ENCODE peak calls at places on chromosomes 3 and 15, in nine cellular contexts. K, A, R, E, P, Q, U, B and L are unnamed samples.

GRCh38 chr3:134650431-134651346 is at the start of gene KY:
- ATAC-seq in A (peak; percentile 76), U (peak; percentile 63), P (peak; percentile 26), Q (no peak), R (no peak), B (peak; percentile 55), E (peak; percentile 68), K (no peak), L (peak; percentile 85)

GRCh38 chr3:178325330-178325729 is 210.9 kb upstream of the KCNMB2 start:
- ATAC-seq in K (no peak), R (no peak), B (no peak), Q (no peak), E (no peak), U (no peak), A (no peak), P (no peak), L (peak; percentile 69)

GRCh38 chr15:75422554-75422953 is 28.9 kb downstream of the SIN3A start:
- ATAC-seq in Q (no peak), K (no peak), U (no peak), P (no peak), B (no peak), A (no peak), R (no peak), E (no peak), L (no peak)

GRCh38 chr3:129413687-129414506 is 14.5 kb downstream of the EFCAB12 start:
- ATAC-seq in R (no peak), K (no peak), U (no peak), A (peak; percentile 51), E (no peak), P (peak; percentile 63), Q (no peak), B (peak; percentile 79), L (peak; percentile 70)

GRCh38 chr3:195467641-195468390 is 25.0 kb upstream of the ACAP2 start:
- ATAC-seq in Q (no peak), U (peak; percentile 51), K (peak; percentile 79), A (no peak), E (no peak), P (peak; percentile 90), B (no peak), R (peak; percentile 76), L (no peak)

GRCh38 chr15:76109046-76109445 is 49.3 kb downstream of the TMEM266 start:
- ATAC-seq in B (no peak), E (no peak), A (no peak), U (no peak), P (no peak), Q (no peak), K (no peak), R (no peak), L (no peak)

GRCh38 chr3:185402561-185402960 is 39.6 kb downstream of the MAP3K13 start:
- ATAC-seq in K (no peak), R (no peak), U (no peak), P (no peak), E (no peak), Q (no peak), A (no peak), B (peak; percentile 23), L (peak; percentile 70)

GRCh38 chr3:43786953-43787305 is 96.2 kb downstream of the ABHD5 start:
- ATAC-seq in P (no peak), U (no peak), A (no peak), E (no peak), B (no peak), R (no peak), Q (no peak), K (no peak), L (no peak)

GRCh38 chr3:77687545-77687944 is 647.6 kb downstream of the ROBO2 start:
- ATAC-seq in E (no peak), Q (no peak), K (no peak), P (no peak), R (no peak), B (no peak), A (no peak), U (no peak), L (no peak)

GRCh38 chr3:33768578-33768977 is 29.9 kb upstream of the PDCD6IP start:
- ATAC-seq in P (no peak), R (no peak), B (no peak), E (no peak), A (no peak), K (no peak), U (no peak), Q (no peak), L (no peak)

GRCh38 chr15:36688310-36689102 is 109.1 kb downstream of the CDIN1 start:
- ATAC-seq in Q (no peak), B (no peak), A (no peak), P (no peak), U (no peak), R (no peak), E (no peak), K (no peak), L (no peak)

GRCh38 chr3:36244728-36245127 is 135.6 kb upstream of the STAC start:
- ATAC-seq in B (no peak), E (no peak), A (no peak), Q (no peak), R (no peak), U (no peak), K (no peak), P (no peak), L (peak; percentile 90)

GRCh38 chr3:171776839-171777607 is 33.3 kb downstream of the PLD1 start:
- ATAC-seq in K (no peak), B (peak; percentile 70), P (no peak), E (peak; percentile 61), A (no peak), U (no peak), R (peak; percentile 64), Q (no peak), L (no peak)